ENCODE peak calls at places on chromosomes 2 and 18, in seven cellular contexts. One of them, this sample, is unnamed.

GRCh38 chr2:216283038-216283900 is 89.0 kb downstream of the MARCHF4 start:
- DNase-seq in NCI-H1694 treated with DMSO at 0.1 percent for 48 hours: no peak
- DNase-seq in stimulated activated CD4-positive, alpha-beta T cell treated with anti-CD3 and anti-CD28 coated beads, Interleukin-12 subunit alpha, Interleukin-12 subunit beta, amount 100 ng/mL, for 24 hours: peak
- DNase-seq in SJSA1: no peak
- DNase-seq in neural progenitor cell: peak
- DNase-seq in effector memory CD8-positive, alpha-beta T cell: no peak
- DNase-seq in ascending aorta: no peak
- DNase-seq in this sample: no peak

GRCh38 chr2:67626656-67627055 is 229.5 kb downstream of the ETAA1 start:
- DNase-seq in NCI-H1694 treated with DMSO at 0.1 percent for 48 hours: no peak
- DNase-seq in stimulated activated CD4-positive, alpha-beta T cell treated with anti-CD3 and anti-CD28 coated beads, Interleukin-12 subunit alpha, Interleukin-12 subunit beta, amount 100 ng/mL, for 24 hours: no peak
- DNase-seq in neural progenitor cell: peak
- DNase-seq in SJSA1: peak
- DNase-seq in ascending aorta: no peak
- DNase-seq in effector memory CD8-positive, alpha-beta T cell: no peak
- DNase-seq in this sample: no peak

GRCh38 chr2:70978388-70979357 is at the start of gene ANKRD53:
- DNase-seq in ascending aorta: peak
- DNase-seq in NCI-H1694 treated with DMSO at 0.1 percent for 48 hours: no peak
- DNase-seq in SJSA1: no peak
- DNase-seq in effector memory CD8-positive, alpha-beta T cell: no peak
- DNase-seq in stimulated activated CD4-positive, alpha-beta T cell treated with anti-CD3 and anti-CD28 coated beads, Interleukin-12 subunit alpha, Interleukin-12 subunit beta, amount 100 ng/mL, for 24 hours: no peak
- DNase-seq in neural progenitor cell: peak
- DNase-seq in this sample: no peak

GRCh38 chr18:35038881-35039491 is 2.2 kb upstream of the MAPRE2 start:
- DNase-seq in neural progenitor cell: no peak
- DNase-seq in SJSA1: no peak
- DNase-seq in stimulated activated CD4-positive, alpha-beta T cell treated with anti-CD3 and anti-CD28 coated beads, Interleukin-12 subunit alpha, Interleukin-12 subunit beta, amount 100 ng/mL, for 24 hours: no peak
- DNase-seq in ascending aorta: no peak
- DNase-seq in effector memory CD8-positive, alpha-beta T cell: no peak
- DNase-seq in NCI-H1694 treated with DMSO at 0.1 percent for 48 hours: no peak
- DNase-seq in this sample: no peak

GRCh38 chr2:45755585-45756330 is 104.3 kb downstream of the PRKCE start:
- DNase-seq in NCI-H1694 treated with DMSO at 0.1 percent for 48 hours: no peak
- DNase-seq in stimulated activated CD4-positive, alpha-beta T cell treated with anti-CD3 and anti-CD28 coated beads, Interleukin-12 subunit alpha, Interleukin-12 subunit beta, amount 100 ng/mL, for 24 hours: no peak
- DNase-seq in SJSA1: peak
- DNase-seq in neural progenitor cell: peak
- DNase-seq in effector memory CD8-positive, alpha-beta T cell: no peak
- DNase-seq in ascending aorta: no peak
- DNase-seq in this sample: no peak

GRCh38 chr2:237483018-237483731 is 3.9 kb upstream of the MLPH start:
- DNase-seq in effector memory CD8-positive, alpha-beta T cell: no peak
- DNase-seq in ascending aorta: no peak
- DNase-seq in stimulated activated CD4-positive, alpha-beta T cell treated with anti-CD3 and anti-CD28 coated beads, Interleukin-12 subunit alpha, Interleukin-12 subunit beta, amount 100 ng/mL, for 24 hours: no peak
- DNase-seq in neural progenitor cell: peak
- DNase-seq in NCI-H1694 treated with DMSO at 0.1 percent for 48 hours: no peak
- DNase-seq in SJSA1: peak
- DNase-seq in this sample: no peak

GRCh38 chr18:51137051-51137729 is 60.3 kb downstream of the MEX3C start:
- DNase-seq in NCI-H1694 treated with DMSO at 0.1 percent for 48 hours: no peak
- DNase-seq in ascending aorta: no peak
- DNase-seq in neural progenitor cell: no peak
- DNase-seq in SJSA1: no peak
- DNase-seq in effector memory CD8-positive, alpha-beta T cell: no peak
- DNase-seq in stimulated activated CD4-positive, alpha-beta T cell treated with anti-CD3 and anti-CD28 coated beads, Interleukin-12 subunit alpha, Interleukin-12 subunit beta, amount 100 ng/mL, for 24 hours: no peak
- DNase-seq in this sample: no peak

GRCh38 chr2:97849881-97850540 is 136.6 kb downstream of the ZAP70 start:
- DNase-seq in neural progenitor cell: no peak
- DNase-seq in SJSA1: peak
- DNase-seq in stimulated activated CD4-positive, alpha-beta T cell treated with anti-CD3 and anti-CD28 coated beads, Interleukin-12 subunit alpha, Interleukin-12 subunit beta, amount 100 ng/mL, for 24 hours: no peak
- DNase-seq in NCI-H1694 treated with DMSO at 0.1 percent for 48 hours: no peak
- DNase-seq in ascending aorta: no peak
- DNase-seq in effector memory CD8-positive, alpha-beta T cell: no peak
- DNase-seq in this sample: no peak

GRCh38 chr2:33047939-33048338 is 101.2 kb downstream of the LTBP1 start:
- DNase-seq in neural progenitor cell: peak
- DNase-seq in NCI-H1694 treated with DMSO at 0.1 percent for 48 hours: no peak
- DNase-seq in stimulated activated CD4-positive, alpha-beta T cell treated with anti-CD3 and anti-CD28 coated beads, Interleukin-12 subunit alpha, Interleukin-12 subunit beta, amount 100 ng/mL, for 24 hours: no peak
- DNase-seq in ascending aorta: no peak
- DNase-seq in SJSA1: no peak
- DNase-seq in effector memory CD8-positive, alpha-beta T cell: no peak
- DNase-seq in this sample: no peak

GRCh38 chr2:46545015-46545839 is 65.9 kb downstream of the TMEM247 start:
- DNase-seq in effector memory CD8-positive, alpha-beta T cell: no peak
- DNase-seq in neural progenitor cell: no peak
- DNase-seq in NCI-H1694 treated with DMSO at 0.1 percent for 48 hours: no peak
- DNase-seq in SJSA1: no peak
- DNase-seq in stimulated activated CD4-positive, alpha-beta T cell treated with anti-CD3 and anti-CD28 coated beads, Interleukin-12 subunit alpha, Interleukin-12 subunit beta, amount 100 ng/mL, for 24 hours: no peak
- DNase-seq in ascending aorta: no peak
- DNase-seq in this sample: no peak

GRCh38 chr2:99865818-99866676 is 276.3 kb downstream of the AFF3 start:
- DNase-seq in effector memory CD8-positive, alpha-beta T cell: no peak
- DNase-seq in NCI-H1694 treated with DMSO at 0.1 percent for 48 hours: no peak
- DNase-seq in ascending aorta: no peak
- DNase-seq in stimulated activated CD4-positive, alpha-beta T cell treated with anti-CD3 and anti-CD28 coated beads, Interleukin-12 subunit alpha, Interleukin-12 subunit beta, amount 100 ng/mL, for 24 hours: no peak
- DNase-seq in neural progenitor cell: no peak
- DNase-seq in SJSA1: no peak
- DNase-seq in this sample: no peak

GRCh38 chr2:109378682-109379081 is 235.1 kb downstream of the SEPTIN10 start:
- DNase-seq in effector memory CD8-positive, alpha-beta T cell: no peak
- DNase-seq in SJSA1: no peak
- DNase-seq in neural progenitor cell: no peak
- DNase-seq in NCI-H1694 treated with DMSO at 0.1 percent for 48 hours: no peak
- DNase-seq in ascending aorta: no peak
- DNase-seq in stimulated activated CD4-positive, alpha-beta T cell treated with anti-CD3 and anti-CD28 coated beads, Interleukin-12 subunit alpha, Interleukin-12 subunit beta, amount 100 ng/mL, for 24 hours: no peak
- DNase-seq in this sample: no peak

GRCh38 chr2:17709897-17710296 is 43.7 kb downstream of the SMC6 start:
- DNase-seq in NCI-H1694 treated with DMSO at 0.1 percent for 48 hours: no peak
- DNase-seq in stimulated activated CD4-positive, alpha-beta T cell treated with anti-CD3 and anti-CD28 coated beads, Interleukin-12 subunit alpha, Interleukin-12 subunit beta, amount 100 ng/mL, for 24 hours: no peak
- DNase-seq in SJSA1: no peak
- DNase-seq in effector memory CD8-positive, alpha-beta T cell: no peak
- DNase-seq in neural progenitor cell: no peak
- DNase-seq in ascending aorta: no peak
- DNase-seq in this sample: no peak

GRCh38 chr2:28448738-28449100 is 47.1 kb upstream of the PLB1 start:
- DNase-seq in neural progenitor cell: no peak
- DNase-seq in NCI-H1694 treated with DMSO at 0.1 percent for 48 hours: no peak
- DNase-seq in stimulated activated CD4-positive, alpha-beta T cell treated with anti-CD3 and anti-CD28 coated beads, Interleukin-12 subunit alpha, Interleukin-12 subunit beta, amount 100 ng/mL, for 24 hours: no peak
- DNase-seq in ascending aorta: peak
- DNase-seq in SJSA1: no peak
- DNase-seq in effector memory CD8-positive, alpha-beta T cell: no peak
- DNase-seq in this sample: no peak

GRCh38 chr18:79856119-79857080 is 58.7 kb downstream of the KCNG2 start:
- DNase-seq in ascending aorta: peak
- DNase-seq in effector memory CD8-positive, alpha-beta T cell: no peak
- DNase-seq in NCI-H1694 treated with DMSO at 0.1 percent for 48 hours: peak
- DNase-seq in neural progenitor cell: peak
- DNase-seq in stimulated activated CD4-positive, alpha-beta T cell treated with anti-CD3 and anti-CD28 coated beads, Interleukin-12 subunit alpha, Interleukin-12 subunit beta, amount 100 ng/mL, for 24 hours: no peak
- DNase-seq in SJSA1: no peak
- DNase-seq in this sample: no peak

GRCh38 chr2:239593455-239593854 is 192.6 kb upstream of the HDAC4 start:
- DNase-seq in stimulated activated CD4-positive, alpha-beta T cell treated with anti-CD3 and anti-CD28 coated beads, Interleukin-12 subunit alpha, Interleukin-12 subunit beta, amount 100 ng/mL, for 24 hours: no peak
- DNase-seq in NCI-H1694 treated with DMSO at 0.1 percent for 48 hours: no peak
- DNase-seq in ascending aorta: no peak
- DNase-seq in effector memory CD8-positive, alpha-beta T cell: no peak
- DNase-seq in SJSA1: no peak
- DNase-seq in neural progenitor cell: no peak
- DNase-seq in this sample: no peak

GRCh38 chr2:233820766-233821105 is 33.6 kb downstream of the HJURP start:
- DNase-seq in neural progenitor cell: no peak
- DNase-seq in effector memory CD8-positive, alpha-beta T cell: no peak
- DNase-seq in SJSA1: no peak
- DNase-seq in NCI-H1694 treated with DMSO at 0.1 percent for 48 hours: no peak
- DNase-seq in ascending aorta: peak
- DNase-seq in stimulated activated CD4-positive, alpha-beta T cell treated with anti-CD3 and anti-CD28 coated beads, Interleukin-12 subunit alpha, Interleukin-12 subunit beta, amount 100 ng/mL, for 24 hours: no peak
- DNase-seq in this sample: no peak

GRCh38 chr2:114089636-114090325 is 199.9 kb downstream of the ACTR3 start:
- DNase-seq in ascending aorta: no peak
- DNase-seq in effector memory CD8-positive, alpha-beta T cell: no peak
- DNase-seq in NCI-H1694 treated with DMSO at 0.1 percent for 48 hours: no peak
- DNase-seq in neural progenitor cell: no peak
- DNase-seq in stimulated activated CD4-positive, alpha-beta T cell treated with anti-CD3 and anti-CD28 coated beads, Interleukin-12 subunit alpha, Interleukin-12 subunit beta, amount 100 ng/mL, for 24 hours: no peak
- DNase-seq in SJSA1: no peak
- DNase-seq in this sample: no peak

GRCh38 chr18:52339891-52340371 is at the start of gene DCC:
- DNase-seq in effector memory CD8-positive, alpha-beta T cell: no peak
- DNase-seq in NCI-H1694 treated with DMSO at 0.1 percent for 48 hours: peak
- DNase-seq in stimulated activated CD4-positive, alpha-beta T cell treated with anti-CD3 and anti-CD28 coated beads, Interleukin-12 subunit alpha, Interleukin-12 subunit beta, amount 100 ng/mL, for 24 hours: no peak
- DNase-seq in ascending aorta: no peak
- DNase-seq in SJSA1: no peak
- DNase-seq in neural progenitor cell: peak
- DNase-seq in this sample: no peak

GRCh38 chr2:67927489-67927888 is 135.3 kb downstream of the C1D start:
- DNase-seq in stimulated activated CD4-positive, alpha-beta T cell treated with anti-CD3 and anti-CD28 coated beads, Interleukin-12 subunit alpha, Interleukin-12 subunit beta, amount 100 ng/mL, for 24 hours: no peak
- DNase-seq in SJSA1: no peak
- DNase-seq in neural progenitor cell: peak
- DNase-seq in NCI-H1694 treated with DMSO at 0.1 percent for 48 hours: no peak
- DNase-seq in ascending aorta: no peak
- DNase-seq in effector memory CD8-positive, alpha-beta T cell: no peak
- DNase-seq in this sample: no peak

This sample was measured in GOT3.